ENCODE peak calls at places on chromosomes 13 and 19, in five cellular contexts. One of them, this sample, is unnamed.

GRCh38 chr13:71867101-71867814 is at the start of gene DACH1:
- DNase-seq in CD4-positive, alpha-beta memory T cell: no peak
- DNase-seq in CD8-positive, alpha-beta memory T cell: no peak
- DNase-seq in CD8-positive, alpha-beta T cell: no peak
- DNase-seq in brain microvascular endothelial cell: peak; percentile 58
- DNase-seq in this sample: no peak

GRCh38 chr19:11736696-11737095 is 2.0 kb downstream of the ZNF823 start:
- DNase-seq in CD4-positive, alpha-beta memory T cell: no peak
- DNase-seq in CD8-positive, alpha-beta memory T cell: no peak
- DNase-seq in CD8-positive, alpha-beta T cell: no peak
- DNase-seq in brain microvascular endothelial cell: peak; percentile 51
- DNase-seq in this sample: peak; percentile 89

GRCh38 chr13:34349091-34349722 is 531.3 kb downstream of the RFC3 start:
- DNase-seq in CD4-positive, alpha-beta memory T cell: no peak
- DNase-seq in CD8-positive, alpha-beta memory T cell: no peak
- DNase-seq in CD8-positive, alpha-beta T cell: no peak
- DNase-seq in brain microvascular endothelial cell: peak; percentile 97
- DNase-seq in this sample: no peak

GRCh38 chr13:39816936-39817335 is 161.5 kb downstream of the COG6 start:
- DNase-seq in CD4-positive, alpha-beta memory T cell: no peak
- DNase-seq in CD8-positive, alpha-beta memory T cell: no peak
- DNase-seq in CD8-positive, alpha-beta T cell: no peak
- DNase-seq in brain microvascular endothelial cell: peak; percentile 88
- DNase-seq in this sample: no peak

GRCh38 chr13:34747507-34747906 is 194.6 kb upstream of the NBEA start:
- DNase-seq in CD4-positive, alpha-beta memory T cell: no peak
- DNase-seq in CD8-positive, alpha-beta memory T cell: no peak
- DNase-seq in CD8-positive, alpha-beta T cell: no peak
- DNase-seq in brain microvascular endothelial cell: no peak
- DNase-seq in this sample: no peak

GRCh38 chr13:99272481-99272880 is 14.3 kb upstream of the GPR18 start:
- DNase-seq in CD4-positive, alpha-beta memory T cell: no peak
- DNase-seq in CD8-positive, alpha-beta memory T cell: no peak
- DNase-seq in CD8-positive, alpha-beta T cell: no peak
- DNase-seq in brain microvascular endothelial cell: no peak
- DNase-seq in this sample: no peak

GRCh38 chr13:108269601-108270328 is at the start of gene TNFSF13B:
- DNase-seq in CD4-positive, alpha-beta memory T cell: peak; percentile 16
- DNase-seq in CD8-positive, alpha-beta memory T cell: peak; percentile 12
- DNase-seq in CD8-positive, alpha-beta T cell: no peak
- DNase-seq in brain microvascular endothelial cell: peak; percentile 6
- DNase-seq in this sample: peak; percentile 69

GRCh38 chr19:8366961-8367326 is 3.0 kb downstream of the ANGPTL4 start:
- DNase-seq in CD4-positive, alpha-beta memory T cell: no peak
- DNase-seq in CD8-positive, alpha-beta memory T cell: no peak
- DNase-seq in CD8-positive, alpha-beta T cell: no peak
- DNase-seq in brain microvascular endothelial cell: no peak
- DNase-seq in this sample: no peak

GRCh38 chr13:40518481-40518882 is 148.0 kb downstream of the FOXO1 start:
- DNase-seq in CD4-positive, alpha-beta memory T cell: peak; percentile 21
- DNase-seq in CD8-positive, alpha-beta memory T cell: peak; percentile 37
- DNase-seq in CD8-positive, alpha-beta T cell: no peak
- DNase-seq in brain microvascular endothelial cell: no peak
- DNase-seq in this sample: no peak

GRCh38 chr19:12766051-12766521 is 9.3 kb downstream of the HOOK2 start:
- DNase-seq in CD4-positive, alpha-beta memory T cell: peak; percentile 64
- DNase-seq in CD8-positive, alpha-beta memory T cell: peak; percentile 78
- DNase-seq in CD8-positive, alpha-beta T cell: no peak
- DNase-seq in brain microvascular endothelial cell: peak; percentile 72
- DNase-seq in this sample: no peak

GRCh38 chr19:54459282-54460229 is 4.0 kb downstream of the LENG9 start:
- DNase-seq in CD4-positive, alpha-beta memory T cell: no peak
- DNase-seq in CD8-positive, alpha-beta memory T cell: no peak
- DNase-seq in CD8-positive, alpha-beta T cell: no peak
- DNase-seq in brain microvascular endothelial cell: no peak
- DNase-seq in this sample: no peak

GRCh38 chr19:35744688-35745327 is 410 bp downstream of the U2AF1L4 start:
- DNase-seq in CD4-positive, alpha-beta memory T cell: peak; percentile 96
- DNase-seq in CD8-positive, alpha-beta memory T cell: peak; percentile 91
- DNase-seq in CD8-positive, alpha-beta T cell: peak; percentile 83
- DNase-seq in brain microvascular endothelial cell: peak; percentile 97
- DNase-seq in this sample: peak; percentile 98

GRCh38 chr19:11138659-11139526 is 16.7 kb downstream of the SPC24 start:
- DNase-seq in CD4-positive, alpha-beta memory T cell: no peak
- DNase-seq in CD8-positive, alpha-beta memory T cell: no peak
- DNase-seq in CD8-positive, alpha-beta T cell: no peak
- DNase-seq in brain microvascular endothelial cell: peak; percentile 73
- DNase-seq in this sample: no peak

GRCh38 chr13:52348983-52349780 is 56.8 kb downstream of the THSD1 start:
- DNase-seq in CD4-positive, alpha-beta memory T cell: no peak
- DNase-seq in CD8-positive, alpha-beta memory T cell: no peak
- DNase-seq in CD8-positive, alpha-beta T cell: no peak
- DNase-seq in brain microvascular endothelial cell: peak; percentile 46
- DNase-seq in this sample: no peak

GRCh38 chr13:40388617-40389016 is 277.8 kb downstream of the FOXO1 start:
- DNase-seq in CD4-positive, alpha-beta memory T cell: peak; percentile 83
- DNase-seq in CD8-positive, alpha-beta memory T cell: peak; percentile 67
- DNase-seq in CD8-positive, alpha-beta T cell: peak; percentile 65
- DNase-seq in brain microvascular endothelial cell: peak; percentile 47
- DNase-seq in this sample: peak; percentile 88

GRCh38 chr13:73090116-73090811 is 31.5 kb downstream of the KLF5 start:
- DNase-seq in CD4-positive, alpha-beta memory T cell: no peak
- DNase-seq in CD8-positive, alpha-beta memory T cell: no peak
- DNase-seq in CD8-positive, alpha-beta T cell: no peak
- DNase-seq in brain microvascular endothelial cell: peak; percentile 78
- DNase-seq in this sample: no peak

GRCh38 chr19:10553943-10554381 is 10.3 kb downstream of the ATG4D start:
- DNase-seq in CD4-positive, alpha-beta memory T cell: peak; percentile 63
- DNase-seq in CD8-positive, alpha-beta memory T cell: peak; percentile 64
- DNase-seq in CD8-positive, alpha-beta T cell: peak; percentile 41
- DNase-seq in brain microvascular endothelial cell: no peak
- DNase-seq in this sample: no peak

GRCh38 chr19:42282810-42283247 is 13.8 kb downstream of the CIC start:
- DNase-seq in CD4-positive, alpha-beta memory T cell: no peak
- DNase-seq in CD8-positive, alpha-beta memory T cell: no peak
- DNase-seq in CD8-positive, alpha-beta T cell: no peak
- DNase-seq in brain microvascular endothelial cell: no peak
- DNase-seq in this sample: no peak

GRCh38 chr13:77637583-77637982 is 59.9 kb upstream of the SLAIN1 start:
- DNase-seq in CD4-positive, alpha-beta memory T cell: no peak
- DNase-seq in CD8-positive, alpha-beta memory T cell: no peak
- DNase-seq in CD8-positive, alpha-beta T cell: no peak
- DNase-seq in brain microvascular endothelial cell: no peak
- DNase-seq in this sample: no peak

GRCh38 chr13:41621716-41622508 is 164.6 kb downstream of the RGCC start:
- DNase-seq in CD4-positive, alpha-beta memory T cell: no peak
- DNase-seq in CD8-positive, alpha-beta memory T cell: no peak
- DNase-seq in CD8-positive, alpha-beta T cell: no peak
- DNase-seq in brain microvascular endothelial cell: peak; percentile 73
- DNase-seq in this sample: no peak

GRCh38 chr13:43307221-43307920 is 284.0 kb downstream of the DNAJC15 start:
- DNase-seq in CD4-positive, alpha-beta memory T cell: no peak
- DNase-seq in CD8-positive, alpha-beta memory T cell: no peak
- DNase-seq in CD8-positive, alpha-beta T cell: no peak
- DNase-seq in brain microvascular endothelial cell: no peak
- DNase-seq in this sample: no peak

GRCh38 chr13:98525852-98526512 is 50.9 kb downstream of the STK24 start:
- DNase-seq in CD4-positive, alpha-beta memory T cell: no peak
- DNase-seq in CD8-positive, alpha-beta memory T cell: no peak
- DNase-seq in CD8-positive, alpha-beta T cell: no peak
- DNase-seq in brain microvascular endothelial cell: no peak
- DNase-seq in this sample: no peak

GRCh38 chr19:3665681-3666544 is 34.4 kb downstream of the PIP5K1C start:
- DNase-seq in CD4-positive, alpha-beta memory T cell: peak; percentile 73
- DNase-seq in CD8-positive, alpha-beta memory T cell: peak; percentile 70
- DNase-seq in CD8-positive, alpha-beta T cell: peak; percentile 56
- DNase-seq in brain microvascular endothelial cell: no peak
- DNase-seq in this sample: peak; percentile 76

GRCh38 chr19:43519436-43520088 is 7.4 kb downstream of the ETHE1 start:
- DNase-seq in CD4-positive, alpha-beta memory T cell: peak; percentile 78
- DNase-seq in CD8-positive, alpha-beta memory T cell: peak; percentile 73
- DNase-seq in CD8-positive, alpha-beta T cell: peak; percentile 57
- DNase-seq in brain microvascular endothelial cell: peak; percentile 83
- DNase-seq in this sample: peak; percentile 89

GRCh38 chr19:1122972-1123363 is 19.2 kb downstream of the GPX4 start:
- DNase-seq in CD4-positive, alpha-beta memory T cell: no peak
- DNase-seq in CD8-positive, alpha-beta memory T cell: no peak
- DNase-seq in CD8-positive, alpha-beta T cell: no peak
- DNase-seq in brain microvascular endothelial cell: peak; percentile 60
- DNase-seq in this sample: peak; percentile 95

GRCh38 chr19:40510526-40511115 is 43.8 kb downstream of the SPTBN4 start:
- DNase-seq in CD4-positive, alpha-beta memory T cell: no peak
- DNase-seq in CD8-positive, alpha-beta memory T cell: no peak
- DNase-seq in CD8-positive, alpha-beta T cell: no peak
- DNase-seq in brain microvascular endothelial cell: no peak
- DNase-seq in this sample: no peak

GRCh38 chr13:105998233-105998550 is 537.3 kb downstream of the EFNB2 start:
- DNase-seq in CD4-positive, alpha-beta memory T cell: no peak
- DNase-seq in CD8-positive, alpha-beta memory T cell: no peak
- DNase-seq in CD8-positive, alpha-beta T cell: no peak
- DNase-seq in brain microvascular endothelial cell: no peak
- DNase-seq in this sample: no peak

GRCh38 chr13:66837246-66837645 is 392.9 kb downstream of the PCDH9 start:
- DNase-seq in CD4-positive, alpha-beta memory T cell: no peak
- DNase-seq in CD8-positive, alpha-beta memory T cell: no peak
- DNase-seq in CD8-positive, alpha-beta T cell: no peak
- DNase-seq in brain microvascular endothelial cell: no peak
- DNase-seq in this sample: no peak

GRCh38 chr13:38897521-38897920 is 93.1 kb downstream of the STOML3 start:
- DNase-seq in CD4-positive, alpha-beta memory T cell: no peak
- DNase-seq in CD8-positive, alpha-beta memory T cell: no peak
- DNase-seq in CD8-positive, alpha-beta T cell: no peak
- DNase-seq in brain microvascular endothelial cell: no peak
- DNase-seq in this sample: no peak

GRCh38 chr19:29587518-29587986 is 18.5 kb upstream of the POP4 start:
- DNase-seq in CD4-positive, alpha-beta memory T cell: peak; percentile 46
- DNase-seq in CD8-positive, alpha-beta memory T cell: peak; percentile 47
- DNase-seq in CD8-positive, alpha-beta T cell: peak; percentile 17
- DNase-seq in brain microvascular endothelial cell: peak; percentile 34
- DNase-seq in this sample: no peak

GRCh38 chr19:34393031-34393430 is 11.2 kb upstream of the PDCD2L start:
- DNase-seq in CD4-positive, alpha-beta memory T cell: no peak
- DNase-seq in CD8-positive, alpha-beta memory T cell: no peak
- DNase-seq in CD8-positive, alpha-beta T cell: no peak
- DNase-seq in brain microvascular endothelial cell: no peak
- DNase-seq in this sample: no peak
- H3K36me3 ChIP-seq in CD4-positive, alpha-beta memory T cell: peaks cover 65% of the 10 kb centered on the region
- H3K36me3 ChIP-seq in CD8-positive, alpha-beta memory T cell: peaks cover 57% of the 10 kb centered on the region
- H3K36me3 ChIP-seq in CD8-positive, alpha-beta T cell: peaks cover 19% of the 10 kb centered on the region
- H3K36me3 ChIP-seq in brain microvascular endothelial cell: peaks cover 67% of the 10 kb centered on the region
- H3K36me3 ChIP-seq in this sample: peaks cover 51% of the 10 kb centered on the region

GRCh38 chr19:7170983-7171382 is 101.5 kb downstream of the ZNF557 start:
- DNase-seq in CD4-positive, alpha-beta memory T cell: no peak
- DNase-seq in CD8-positive, alpha-beta memory T cell: no peak
- DNase-seq in CD8-positive, alpha-beta T cell: no peak
- DNase-seq in brain microvascular endothelial cell: no peak
- DNase-seq in this sample: no peak

GRCh38 chr19:7172794-7173193 is 103.3 kb downstream of the ZNF557 start:
- DNase-seq in CD4-positive, alpha-beta memory T cell: no peak
- DNase-seq in CD8-positive, alpha-beta memory T cell: no peak
- DNase-seq in CD8-positive, alpha-beta T cell: no peak
- DNase-seq in brain microvascular endothelial cell: no peak
- DNase-seq in this sample: no peak

GRCh38 chr19:7168941-7169340 is 99.4 kb downstream of the ZNF557 start:
- DNase-seq in CD4-positive, alpha-beta memory T cell: no peak
- DNase-seq in CD8-positive, alpha-beta memory T cell: no peak
- DNase-seq in CD8-positive, alpha-beta T cell: no peak
- DNase-seq in brain microvascular endothelial cell: no peak
- DNase-seq in this sample: no peak
- H3K36me3 ChIP-seq in CD4-positive, alpha-beta memory T cell: no peaks in the 10 kb centered on the region
- H3K36me3 ChIP-seq in CD8-positive, alpha-beta memory T cell: no peaks in the 10 kb centered on the region
- H3K36me3 ChIP-seq in CD8-positive, alpha-beta T cell: no peaks in the 10 kb centered on the region
- H3K36me3 ChIP-seq in brain microvascular endothelial cell: no peaks in the 10 kb centered on the region
- H3K36me3 ChIP-seq in this sample: no peaks in the 10 kb centered on the region

GRCh38 chr19:5138606-5139594 is 170.0 kb downstream of the KDM4B start:
- DNase-seq in CD4-positive, alpha-beta memory T cell: peak; percentile 67
- DNase-seq in CD8-positive, alpha-beta memory T cell: peak; percentile 72
- DNase-seq in CD8-positive, alpha-beta T cell: peak; percentile 53
- DNase-seq in brain microvascular endothelial cell: peak; percentile 94
- DNase-seq in this sample: no peak

GRCh38 chr19:5141926-5142724 is 173.2 kb downstream of the KDM4B start:
- DNase-seq in CD4-positive, alpha-beta memory T cell: no peak
- DNase-seq in CD8-positive, alpha-beta memory T cell: no peak
- DNase-seq in CD8-positive, alpha-beta T cell: no peak
- DNase-seq in brain microvascular endothelial cell: no peak
- DNase-seq in this sample: no peak

GRCh38 chr19:5142725-5143097 is 173.8 kb downstream of the KDM4B start:
- DNase-seq in CD4-positive, alpha-beta memory T cell: no peak
- DNase-seq in CD8-positive, alpha-beta memory T cell: no peak
- DNase-seq in CD8-positive, alpha-beta T cell: no peak
- DNase-seq in brain microvascular endothelial cell: no peak
- DNase-seq in this sample: no peak

GRCh38 chr19:5143471-5144411 is 174.8 kb downstream of the KDM4B start:
- DNase-seq in CD4-positive, alpha-beta memory T cell: no peak
- DNase-seq in CD8-positive, alpha-beta memory T cell: no peak
- DNase-seq in CD8-positive, alpha-beta T cell: no peak
- DNase-seq in brain microvascular endothelial cell: no peak
- DNase-seq in this sample: peak; percentile 83

GRCh38 chr19:5141278-5141925 is 172.5 kb downstream of the KDM4B start:
- DNase-seq in CD4-positive, alpha-beta memory T cell: no peak
- DNase-seq in CD8-positive, alpha-beta memory T cell: no peak
- DNase-seq in CD8-positive, alpha-beta T cell: no peak
- DNase-seq in brain microvascular endothelial cell: peak; percentile 37
- DNase-seq in this sample: no peak
- H3K36me3 ChIP-seq in CD4-positive, alpha-beta memory T cell: peaks cover 5% of the 10 kb centered on the region
- H3K36me3 ChIP-seq in CD8-positive, alpha-beta memory T cell: no peaks in the 10 kb centered on the region
- H3K36me3 ChIP-seq in CD8-positive, alpha-beta T cell: peaks cover 19% of the 10 kb centered on the region
- H3K36me3 ChIP-seq in brain microvascular endothelial cell: peaks cover 34% of the 10 kb centered on the region
- H3K36me3 ChIP-seq in this sample: peaks cover 21% of the 10 kb centered on the region

GRCh38 chr19:32611161-32611560 is 30.2 kb downstream of the PDCD5 start:
- DNase-seq in CD4-positive, alpha-beta memory T cell: no peak
- DNase-seq in CD8-positive, alpha-beta memory T cell: no peak
- DNase-seq in CD8-positive, alpha-beta T cell: no peak
- DNase-seq in brain microvascular endothelial cell: peak; percentile 85
- DNase-seq in this sample: no peak

GRCh38 chr19:32606289-32606688 is 25.3 kb downstream of the PDCD5 start:
- DNase-seq in CD4-positive, alpha-beta memory T cell: no peak
- DNase-seq in CD8-positive, alpha-beta memory T cell: no peak
- DNase-seq in CD8-positive, alpha-beta T cell: no peak
- DNase-seq in brain microvascular endothelial cell: no peak
- DNase-seq in this sample: no peak

GRCh38 chr19:32603961-32604360 is 23.0 kb downstream of the PDCD5 start:
- DNase-seq in CD4-positive, alpha-beta memory T cell: no peak
- DNase-seq in CD8-positive, alpha-beta memory T cell: no peak
- DNase-seq in CD8-positive, alpha-beta T cell: no peak
- DNase-seq in brain microvascular endothelial cell: no peak
- DNase-seq in this sample: no peak

GRCh38 chr19:32607479-32607878 is 26.5 kb downstream of the PDCD5 start:
- DNase-seq in CD4-positive, alpha-beta memory T cell: no peak
- DNase-seq in CD8-positive, alpha-beta memory T cell: no peak
- DNase-seq in CD8-positive, alpha-beta T cell: no peak
- DNase-seq in brain microvascular endothelial cell: no peak
- DNase-seq in this sample: no peak

GRCh38 chr19:32605544-32605943 is 24.6 kb downstream of the PDCD5 start:
- DNase-seq in CD4-positive, alpha-beta memory T cell: no peak
- DNase-seq in CD8-positive, alpha-beta memory T cell: no peak
- DNase-seq in CD8-positive, alpha-beta T cell: no peak
- DNase-seq in brain microvascular endothelial cell: no peak
- DNase-seq in this sample: no peak
- H3K36me3 ChIP-seq in CD4-positive, alpha-beta memory T cell: peaks cover 34% of the 10 kb centered on the region
- H3K36me3 ChIP-seq in CD8-positive, alpha-beta memory T cell: peaks cover 12% of the 10 kb centered on the region
- H3K36me3 ChIP-seq in CD8-positive, alpha-beta T cell: peaks cover 18% of the 10 kb centered on the region
- H3K36me3 ChIP-seq in brain microvascular endothelial cell: peaks cover 55% of the 10 kb centered on the region
- H3K36me3 ChIP-seq in this sample: peaks cover 7% of the 10 kb centered on the region